ENCODE peak calls at places on chromosomes 2 and 18, in eight cellular contexts. U, V, P, R, X, J, E and W are unnamed samples.

GRCh38 chr2:235900631-235901030 is 267.6 kb downstream of the GBX2 start:
- DNase-seq in U (no peak), V (no peak), P (peak; percentile 17), R (no peak), X (no peak), J (no peak), E (no peak), W (no peak)

GRCh38 chr2:38407111-38407682 is 30.1 kb upstream of the ATL2 start:
- DNase-seq in U (no peak), V (peak; percentile 55), P (no peak), R (no peak), X (peak; percentile 31), J (no peak), E (peak; percentile 47), W (no peak)

GRCh38 chr2:24708537-24709152 is 84.5 kb downstream of the PTRHD1 start:
- DNase-seq in U (no peak), V (no peak), P (no peak), R (no peak), X (no peak), J (no peak), E (no peak), W (no peak)

GRCh38 chr2:42844901-42845685 is 52.7 kb upstream of the HAAO start:
- DNase-seq in U (no peak), V (no peak), P (peak; percentile 74), R (no peak), X (no peak), J (no peak), E (peak; percentile 62), W (no peak)

GRCh38 chr2:138514173-138514572 is 12.6 kb downstream of the SPOPL start:
- DNase-seq in U (no peak), V (no peak), P (no peak), R (no peak), X (no peak), J (no peak), E (no peak), W (no peak)

GRCh38 chr18:50341443-50341842 is 33.4 kb upstream of the SKA1 start:
- DNase-seq in U (no peak), V (no peak), P (no peak), R (no peak), X (no peak), J (no peak), E (no peak), W (no peak)

GRCh38 chr2:117514391-117514790 is 300.1 kb upstream of the DDX18 start:
- DNase-seq in U (no peak), V (no peak), P (no peak), R (no peak), X (no peak), J (no peak), E (no peak), W (no peak)

GRCh38 chr2:96427169-96427568 is 78.0 kb downstream of the NEURL3 start:
- DNase-seq in U (no peak), V (no peak), P (no peak), R (no peak), X (no peak), J (no peak), E (no peak), W (no peak)

GRCh38 chr2:29950432-29950943 is 29.1 kb upstream of the ALK start:
- DNase-seq in U (no peak), V (no peak), P (no peak), R (no peak), X (no peak), J (no peak), E (no peak), W (no peak)

GRCh38 chr2:195543902-195544894 is 112.8 kb upstream of the SLC39A10 start:
- DNase-seq in U (no peak), V (no peak), P (peak; percentile 62), R (no peak), X (no peak), J (no peak), E (no peak), W (no peak)

GRCh38 chr2:98472132-98472650 is 27.5 kb downstream of the INPP4A start:
- DNase-seq in U (no peak), V (no peak), P (no peak), R (no peak), X (no peak), J (no peak), E (no peak), W (peak; percentile 30)

GRCh38 chr18:25737710-25738251 is 352.6 kb downstream of the SS18 start:
- DNase-seq in U (peak; percentile 6), V (no peak), P (peak; percentile 46), R (no peak), X (no peak), J (no peak), E (no peak), W (peak; percentile 14)

GRCh38 chr18:76252880-76253279 is 242.2 kb downstream of the ZNF516 start:
- DNase-seq in U (peak; percentile 23), V (peak; percentile 5), P (no peak), R (no peak), X (no peak), J (no peak), E (no peak), W (no peak)